ENCODE peak calls at places on chromosomes 13 and 19, in four cellular contexts. T is SW 1271, H is brain microvascular endothelial cell, R is Daoy. N is an unnamed sample.

GRCh38 chr19:38319421-38320258 is at the start of gene KCNK6:
- DNase-seq in T (no peak), H (no peak), R (peak), N (peak)

GRCh38 chr19:1619094-1619439 is 13.8 kb upstream of the UQCR11 start:
- DNase-seq in T (no peak), H (no peak), R (no peak), N (no peak)

GRCh38 chr19:19381007-19381926 is 24.2 kb upstream of the GATAD2A start:
- DNase-seq in T (no peak), H (no peak), R (peak), N (no peak)

GRCh38 chr19:17348700-17349099 is 11.3 kb downstream of the GTPBP3 start:
- DNase-seq in T (no peak), H (peak), R (peak), N (peak)

GRCh38 chr13:111388851-111389500 is 68.5 kb downstream of the TEX29 start:
- DNase-seq in T (no peak), H (no peak), R (no peak), N (no peak)

GRCh38 chr13:33743438-33744368 is 74.2 kb upstream of the RFC3 start:
- DNase-seq in T (no peak), H (no peak), R (no peak), N (no peak)

GRCh38 chr19:29724741-29725140 is 9.7 kb upstream of the C19orf12 start:
- DNase-seq in T (no peak), H (no peak), R (no peak), N (no peak)

GRCh38 chr19:55379161-55379560 is 2.5 kb downstream of the TMEM190 start:
- DNase-seq in T (no peak), H (no peak), R (no peak), N (no peak)

GRCh38 chr13:45331981-45332830 is 8.8 kb downstream of the TPT1 start:
- DNase-seq in T (peak), H (peak), R (peak), N (no peak)

GRCh38 chr19:34428549-34429285 is 536 bp downstream of the UBA2 start:
- DNase-seq in T (no peak), H (no peak), R (peak), N (peak)

GRCh38 chr19:45515807-45516401 is 8.6 kb downstream of the VASP start:
- DNase-seq in T (no peak), H (no peak), R (no peak), N (no peak)

GRCh38 chr13:105497597-105497996 is 1037.9 kb downstream of the EFNB2 start:
- DNase-seq in T (no peak), H (no peak), R (no peak), N (no peak)

GRCh38 chr13:77300176-77301141 is 26.4 kb downstream of the MYCBP2 start:
- DNase-seq in T (no peak), H (peak), R (no peak), N (no peak)

GRCh38 chr13:77832339-77833100 is 86.1 kb downstream of the EDNRB start:
- DNase-seq in T (no peak), H (no peak), R (no peak), N (no peak)